ENCODE peak calls at places on chromosome X, in five cellular contexts. B is bronchial epithelial cell, R is left ventricle myocardium superior, D is dorsolateral prefrontal cortex, Z is EL. Q is an unnamed sample.

GRCh38 chrX:37846934-37847732 is at the start of gene DYNLT3:
- DNase-seq in B (peak), Z (peak), R (peak), D (peak), Q (peak)

GRCh38 chrX:13428055-13428786 is 108.4 kb upstream of the ATXN3L start:
- DNase-seq in R (no peak), D (no peak), B (peak), Z (peak), Q (peak)

GRCh38 chrX:139931646-139932076 is 1.2 kb downstream of the ATP11C start:
- DNase-seq in B (no peak), D (peak), R (no peak), Z (no peak), Q (no peak)

GRCh38 chrX:8404443-8404842 is 60.2 kb upstream of the VCX3B start:
- DNase-seq in B (peak), D (no peak), R (no peak), Z (no peak), Q (no peak)

GRCh38 chrX:95156566-95156965 is 1482.6 kb downstream of the FAM133A start:
- DNase-seq in Z (no peak), B (no peak), R (no peak), D (no peak), Q (no peak)

GRCh38 chrX:44305921-44306320 is 37.6 kb downstream of the EFHC2 start:
- DNase-seq in B (no peak), R (no peak), Z (no peak), D (no peak), Q (no peak)

GRCh38 chrX:1384738-1385250 is 7.1 kb downstream of the SLC25A6 start:
- DNase-seq in B (no peak), R (peak), D (no peak), Z (no peak), Q (no peak)

GRCh38 chrX:145825896-145826295 is 8.3 kb downstream of the SLITRK2 start:
- DNase-seq in Z (no peak), R (no peak), D (no peak), B (peak), Q (no peak)

GRCh38 chrX:42710452-42710851 is 67.5 kb downstream of the PPP1R2C start:
- DNase-seq in Z (no peak), R (no peak), D (no peak), B (no peak), Q (no peak)

GRCh38 chrX:9392445-9392844 is 72.4 kb upstream of the TBL1X start:
- DNase-seq in R (no peak), D (no peak), Z (peak), B (peak), Q (no peak)

GRCh38 chrX:154525606-154526490 is 9.8 kb upstream of the FAM3A start:
- DNase-seq in R (no peak), D (no peak), Z (no peak), B (no peak), Q (no peak)

GRCh38 chrX:23202316-23202715 is 132.3 kb upstream of the PTCHD1 start:
- DNase-seq in R (no peak), D (no peak), Z (no peak), B (no peak), Q (no peak)

GRCh38 chrX:25941087-25941486 is 197.1 kb upstream of the MAGEB18 start:
- DNase-seq in R (no peak), Z (no peak), B (peak), D (no peak), Q (peak)

GRCh38 chrX:129553619-129554288 is 13.7 kb downstream of the OCRL start:
- DNase-seq in B (no peak), R (no peak), D (no peak), Z (no peak), Q (no peak)

GRCh38 chrX:43224496-43224895 is 431.6 kb upstream of the MAOA start:
- DNase-seq in Z (no peak), D (no peak), R (no peak), B (peak), Q (no peak)

GRCh38 chrX:119604778-119605177 is 1.4 kb downstream of the NKRF start:
- DNase-seq in D (no peak), B (no peak), R (no peak), Z (no peak), Q (no peak)

GRCh38 chrX:110265624-110266023 is 52.3 kb downstream of the AMMECR1 start:
- DNase-seq in R (no peak), Z (peak), D (no peak), B (peak), Q (no peak)

GRCh38 chrX:155997436-155997835 is at the start of gene IL9R:
- DNase-seq in D (no peak), B (no peak), Z (no peak), R (no peak), Q (no peak)

GRCh38 chrX:135411893-135412292 is 9.9 kb upstream of the SMIM10L2A start:
- DNase-seq in B (peak), D (no peak), Z (no peak), R (no peak), Q (no peak)

GRCh38 chrX:119763175-119763574 is 4.8 kb downstream of the SOWAHD start:
- DNase-seq in D (no peak), R (no peak), Z (peak), B (no peak), Q (peak)

GRCh38 chrX:132774312-132774711 is 184.1 kb downstream of the HS6ST2 start:
- DNase-seq in R (no peak), D (no peak), Z (no peak), B (peak), Q (no peak)

GRCh38 chrX:143754183-143754582 is 33.6 kb upstream of the SPANXN2 start:
- DNase-seq in D (no peak), Z (no peak), R (no peak), B (peak), Q (no peak)

GRCh38 chrX:75784689-75785491 is at the start of gene MAGEE2:
- DNase-seq in Z (no peak), D (peak), B (no peak), R (peak), Q (no peak)

GRCh38 chrX:1545776-1546408 is 8.9 kb upstream of the P2RY8 start:
- DNase-seq in Z (no peak), D (no peak), B (no peak), R (no peak), Q (no peak)

GRCh38 chrX:41384041-41384705 is 50.2 kb downstream of the DDX3X start:
- DNase-seq in D (no peak), Z (peak), B (peak), R (peak), Q (peak)

GRCh38 chrX:48835524-48836329 is at the start of gene PCSK1N:
- DNase-seq in D (peak), R (no peak), Z (no peak), B (no peak), Q (no peak)